ENCODE peak calls at places on chromosome 5, in seven cellular contexts. One of them, this sample, is unnamed.

GRCh38 chr5:179786861-179787260 is 6.9 kb upstream of the LTC4S start:
- DNase-seq in GM12878: no peak
- DNase-seq in naive B cell: no peak
- DNase-seq in Calu3: no peak
- DNase-seq in kidney epithelial cell: no peak
- DNase-seq in adrenal gland: no peak
- DNase-seq in BJ: no peak
- DNase-seq in this sample: no peak

GRCh38 chr5:86374611-86375010 is 243.1 kb upstream of the COX7C start:
- DNase-seq in GM12878: no peak
- DNase-seq in naive B cell: no peak
- DNase-seq in Calu3: no peak
- DNase-seq in kidney epithelial cell: no peak
- DNase-seq in adrenal gland: no peak
- DNase-seq in BJ: no peak
- DNase-seq in this sample: no peak

GRCh38 chr5:170861855-170862766 is at the start of gene RANBP17:
- DNase-seq in GM12878: no peak
- DNase-seq in naive B cell: no peak
- DNase-seq in Calu3: peak
- DNase-seq in kidney epithelial cell: no peak
- DNase-seq in adrenal gland: peak
- DNase-seq in BJ: no peak
- DNase-seq in this sample: peak

GRCh38 chr5:77958642-77959315 is 182.6 kb upstream of the TBCA start:
- DNase-seq in GM12878: no peak
- DNase-seq in naive B cell: no peak
- DNase-seq in Calu3: no peak
- DNase-seq in kidney epithelial cell: no peak
- DNase-seq in adrenal gland: no peak
- DNase-seq in BJ: no peak
- DNase-seq in this sample: no peak

GRCh38 chr5:178555005-178555404 is 35.2 kb downstream of the COL23A1 start:
- DNase-seq in GM12878: no peak
- DNase-seq in naive B cell: no peak
- DNase-seq in Calu3: no peak
- DNase-seq in kidney epithelial cell: no peak
- DNase-seq in adrenal gland: no peak
- DNase-seq in BJ: no peak
- DNase-seq in this sample: peak

GRCh38 chr5:165457854-165458481 is 1952.5 kb downstream of the MAT2B start:
- DNase-seq in GM12878: no peak
- DNase-seq in naive B cell: no peak
- DNase-seq in Calu3: peak
- DNase-seq in kidney epithelial cell: no peak
- DNase-seq in adrenal gland: no peak
- DNase-seq in BJ: no peak
- DNase-seq in this sample: peak

GRCh38 chr5:72314571-72315172 is 5.4 kb downstream of the MRPS27 start:
- DNase-seq in GM12878: no peak
- DNase-seq in naive B cell: no peak
- DNase-seq in Calu3: peak
- DNase-seq in kidney epithelial cell: no peak
- DNase-seq in adrenal gland: peak
- DNase-seq in BJ: no peak
- DNase-seq in this sample: peak

GRCh38 chr5:97142521-97143254 is at the start of gene LIX1:
- DNase-seq in GM12878: no peak
- DNase-seq in naive B cell: peak
- DNase-seq in Calu3: peak
- DNase-seq in kidney epithelial cell: peak
- DNase-seq in adrenal gland: peak
- DNase-seq in BJ: no peak
- DNase-seq in this sample: peak

GRCh38 chr5:33867236-33867635 is 24.6 kb downstream of the ADAMTS12 start:
- DNase-seq in GM12878: no peak
- DNase-seq in naive B cell: no peak
- DNase-seq in Calu3: no peak
- DNase-seq in kidney epithelial cell: no peak
- DNase-seq in adrenal gland: no peak
- DNase-seq in BJ: no peak
- DNase-seq in this sample: no peak

GRCh38 chr5:14153071-14153864 is 10.1 kb downstream of the TRIO start:
- DNase-seq in GM12878: no peak
- DNase-seq in naive B cell: no peak
- DNase-seq in Calu3: no peak
- DNase-seq in kidney epithelial cell: no peak
- DNase-seq in adrenal gland: no peak
- DNase-seq in BJ: no peak
- DNase-seq in this sample: no peak

GRCh38 chr5:175575301-175575700 is 82.6 kb upstream of the HRH2 start:
- DNase-seq in GM12878: no peak
- DNase-seq in naive B cell: no peak
- DNase-seq in Calu3: no peak
- DNase-seq in kidney epithelial cell: no peak
- DNase-seq in adrenal gland: no peak
- DNase-seq in BJ: no peak
- DNase-seq in this sample: no peak

GRCh38 chr5:73274870-73275756 is 102.1 kb downstream of the TMEM174 start:
- DNase-seq in GM12878: no peak
- DNase-seq in naive B cell: no peak
- DNase-seq in Calu3: no peak
- DNase-seq in kidney epithelial cell: no peak
- DNase-seq in adrenal gland: peak
- DNase-seq in BJ: no peak
- DNase-seq in this sample: no peak

GRCh38 chr5:115559524-115559923 is 14.9 kb upstream of the FEM1C start:
- DNase-seq in GM12878: no peak
- DNase-seq in naive B cell: no peak
- DNase-seq in Calu3: no peak
- DNase-seq in kidney epithelial cell: no peak
- DNase-seq in adrenal gland: no peak
- DNase-seq in BJ: no peak
- DNase-seq in this sample: no peak

GRCh38 chr5:158942217-158942616 is 157.5 kb downstream of the EBF1 start:
- DNase-seq in GM12878: no peak
- DNase-seq in naive B cell: no peak
- DNase-seq in Calu3: no peak
- DNase-seq in kidney epithelial cell: no peak
- DNase-seq in adrenal gland: no peak
- DNase-seq in BJ: no peak
- DNase-seq in this sample: no peak